ENCODE peak calls at places on chromosomes 5 and 9, in ten cellular contexts. N, F, X, W, O, T, H, R, P and D are unnamed samples.

GRCh38 chr9:125472926-125473701 is 211.5 kb downstream of the GAPVD1 start:
- DNase-seq in X (peak; percentile 7), H (peak; percentile 23), R (no peak), F (no peak), P (peak; percentile 81), T (no peak), W (no peak), O (peak; percentile 91), N (peak; percentile 39), D (peak; percentile 21)

GRCh38 chr5:149212203-149212951 is 59.3 kb upstream of the AFAP1L1 start:
- DNase-seq in R (no peak), F (no peak), N (peak; percentile 33), W (no peak), O (no peak), X (peak; percentile 92), P (no peak), H (no peak), T (no peak), D (peak; percentile 87)

GRCh38 chr9:4837768-4838546 is 45.2 kb downstream of the RCL1 start:
- DNase-seq in X (peak; percentile 91), N (no peak), O (no peak), R (no peak), T (no peak), F (no peak), P (no peak), W (no peak), H (no peak), D (no peak)

GRCh38 chr9:99162759-99163364 is 57.9 kb downstream of the TGFBR1 start:
- DNase-seq in P (peak; percentile 28), R (no peak), H (no peak), F (no peak), T (no peak), X (peak; percentile 35), W (no peak), O (peak; percentile 53), N (no peak), D (peak; percentile 18)

GRCh38 chr9:88653926-88654325 is 118.9 kb downstream of the NXNL2 start:
- DNase-seq in O (no peak), T (no peak), H (no peak), N (no peak), W (no peak), F (no peak), X (peak; percentile 76), R (no peak), P (no peak), D (no peak)

GRCh38 chr5:79025054-79025465 is 40.0 kb upstream of the ARSB start:
- DNase-seq in T (peak; percentile 4), W (peak; percentile 30), R (no peak), N (peak; percentile 60), F (peak; percentile 17), O (peak; percentile 77), X (peak; percentile 56), H (no peak), P (peak; percentile 50), D (peak; percentile 47)

GRCh38 chr5:180811623-180812119 is 9.1 kb upstream of the MGAT1 start:
- DNase-seq in N (no peak), T (no peak), X (no peak), W (no peak), P (peak; percentile 22), R (peak; percentile 12), F (no peak), O (no peak), H (no peak), D (no peak)

GRCh38 chr5:102762828-102763227 is 7.7 kb downstream of the PAM start:
- DNase-seq in P (no peak), R (no peak), X (no peak), T (no peak), N (no peak), O (no peak), W (no peak), F (no peak), H (no peak), D (no peak)

GRCh38 chr5:19125956-19126713 is 861.9 kb downstream of the CDH18 start:
- DNase-seq in R (no peak), N (no peak), H (no peak), X (no peak), O (no peak), P (no peak), W (no peak), T (no peak), F (no peak), D (no peak)

GRCh38 chr5:123599171-123599570 is 87.2 kb downstream of the CSNK1G3 start:
- DNase-seq in O (no peak), X (peak; percentile 4), H (no peak), F (no peak), T (no peak), R (no peak), W (no peak), P (no peak), N (no peak), D (no peak)

GRCh38 chr9:69806642-69807041 is 14.0 kb upstream of the CFAP95 start:
- DNase-seq in H (no peak), X (no peak), F (no peak), W (no peak), T (no peak), P (no peak), R (no peak), O (no peak), N (no peak), D (no peak)

GRCh38 chr9:113492343-113493079 is 29.0 kb downstream of the RGS3 start:
- DNase-seq in W (no peak), R (no peak), F (no peak), X (no peak), O (no peak), H (no peak), T (no peak), P (no peak), N (peak; percentile 54), D (no peak)

GRCh38 chr9:115132648-115133047 is 14.7 kb upstream of the TNC start:
- DNase-seq in R (no peak), H (no peak), T (no peak), W (no peak), P (no peak), O (no peak), F (no peak), N (peak; percentile 37), X (no peak), D (no peak)

GRCh38 chr9:136242908-136243525 is 2.6 kb downstream of the QSOX2 start:
- DNase-seq in W (peak; percentile 49), X (no peak), H (no peak), F (no peak), P (no peak), T (no peak), O (no peak), R (no peak), N (no peak), D (no peak)

GRCh38 chr9:121963542-121963995 is 129.5 kb downstream of the TTLL11 start:
- DNase-seq in O (no peak), N (no peak), W (no peak), H (no peak), F (no peak), R (no peak), T (no peak), X (peak; percentile 27), P (no peak), D (no peak)

GRCh38 chr5:53031695-53032096 is 42.5 kb downstream of the ITGA2 start:
- DNase-seq in N (no peak), W (no peak), F (no peak), T (no peak), H (peak; percentile 9), R (no peak), X (peak; percentile 33), O (peak; percentile 38), P (no peak), D (peak; percentile 69)

GRCh38 chr5:139684881-139685749 is 37.0 kb downstream of the CXXC5 start:
- DNase-seq in O (no peak), W (no peak), X (no peak), T (no peak), H (no peak), F (no peak), N (no peak), R (no peak), P (peak; percentile 35), D (no peak)

GRCh38 chr9:18542837-18543405 is 69.0 kb downstream of the ADAMTSL1 start:
- DNase-seq in H (no peak), T (no peak), R (no peak), X (peak; percentile 45), W (no peak), F (no peak), P (no peak), N (no peak), O (no peak), D (no peak)

GRCh38 chr9:104971521-104971920 is 43.6 kb upstream of the ABCA1 start:
- DNase-seq in N (no peak), P (no peak), W (no peak), O (no peak), F (no peak), X (no peak), R (no peak), H (no peak), T (no peak), D (no peak)

GRCh38 chr5:179549973-179550510 is 312 bp upstream of the RUFY1 start:
- DNase-seq in P (no peak), H (no peak), N (no peak), O (no peak), F (peak; percentile 52), T (peak; percentile 72), X (no peak), R (no peak), W (peak; percentile 77), D (no peak)

GRCh38 chr5:14806452-14806851 is 65.1 kb downstream of the ANKH start:
- DNase-seq in N (peak; percentile 53), F (no peak), H (no peak), P (no peak), W (no peak), O (no peak), R (peak; percentile 20), X (peak; percentile 98), T (no peak), D (peak; percentile 79)

GRCh38 chr9:77417570-77417969 is 230.6 kb downstream of the GNA14 start:
- DNase-seq in W (no peak), P (no peak), T (no peak), X (peak; percentile 98), R (no peak), F (no peak), O (no peak), N (no peak), H (no peak), D (peak; percentile 83)

GRCh38 chr9:95741631-95742030 is 133.9 kb upstream of the ERCC6L2 start:
- DNase-seq in O (no peak), W (no peak), P (no peak), X (no peak), T (no peak), N (no peak), F (no peak), R (no peak), H (no peak), D (no peak)

GRCh38 chr5:154194348-154195329 is 4.1 kb downstream of the GALNT10 start:
- DNase-seq in H (no peak), X (peak; percentile 84), O (peak; percentile 35), P (no peak), F (no peak), N (no peak), T (no peak), R (no peak), W (no peak), D (no peak)

GRCh38 chr5:137604348-137605095 is 105.4 kb upstream of the SPOCK1 start:
- DNase-seq in N (no peak), P (peak; percentile 89), W (no peak), R (no peak), X (no peak), F (no peak), T (no peak), O (no peak), H (no peak), D (no peak)

GRCh38 chr9:99881769-99882168 is 24.7 kb upstream of the STX17 start:
- DNase-seq in N (no peak), F (no peak), H (no peak), R (no peak), X (no peak), W (no peak), P (no peak), T (no peak), O (no peak), D (no peak)

GRCh38 chr5:125175348-125176004 is 429.0 kb upstream of the ZNF608 start:
- DNase-seq in R (no peak), P (no peak), F (no peak), X (no peak), H (no peak), W (no peak), N (no peak), O (no peak), T (no peak), D (no peak)

GRCh38 chr9:95511952-95512750 is 4.6 kb downstream of the PTCH1 start:
- DNase-seq in O (peak; percentile 52), N (no peak), P (peak; percentile 48), T (no peak), W (no peak), X (peak; percentile 46), R (no peak), H (no peak), F (no peak), D (no peak)